ENCODE peak calls at places on chromosomes 5 and 9, in six cellular contexts. B is mesendoderm, T is IMR-90, E is H9, D is H1, Q is mesenchymal stem cell. P is an unnamed sample.

GRCh38 chr9:132946624-132947295 is 2.3 kb upstream of the TSC1 start:
- DNase-seq in B (peak), T (peak), E (peak), D (peak), Q (peak), P (peak)

GRCh38 chr9:38244971-38245370 is 147.5 kb upstream of the ALDH1B1 start:
- DNase-seq in B (no peak), T (no peak), E (no peak), D (no peak), Q (no peak), P (no peak)

GRCh38 chr9:77944556-77945261 is 86.9 kb downstream of the GNAQ start:
- DNase-seq in B (peak), T (no peak), E (no peak), D (no peak), Q (no peak), P (peak)

GRCh38 chr9:132141364-132141947 is 20.4 kb upstream of the NTNG2 start:
- DNase-seq in B (peak), T (no peak), E (no peak), D (no peak), Q (peak), P (peak)

GRCh38 chr5:150454492-150455229 is 5.1 kb upstream of the RPS14 start:
- DNase-seq in B (no peak), T (no peak), E (no peak), D (no peak), Q (no peak), P (no peak)

GRCh38 chr5:169226904-169227303 is 74.0 kb downstream of the SLIT3 start:
- DNase-seq in B (peak), T (no peak), E (no peak), D (no peak), Q (no peak), P (no peak)

GRCh38 chr9:128406848-128407391 is 13.7 kb upstream of the CERCAM start:
- DNase-seq in B (no peak), T (peak), E (no peak), D (no peak), Q (no peak), P (no peak)

GRCh38 chr9:70410368-70410767 is 4.1 kb downstream of the KLF9 start:
- DNase-seq in B (no peak), T (peak), E (no peak), D (no peak), Q (peak), P (no peak)

GRCh38 chr9:133569891-133570651 is 35.6 kb downstream of the ADAMTSL2 start:
- DNase-seq in B (peak), T (no peak), E (peak), D (no peak), Q (no peak), P (no peak)

GRCh38 chr5:133289686-133290367 is 238.0 kb downstream of the HSPA4 start:
- DNase-seq in B (no peak), T (no peak), E (no peak), D (no peak), Q (no peak), P (no peak)

GRCh38 chr9:89078860-89079259 is 87.6 kb downstream of the S1PR3 start:
- DNase-seq in B (no peak), T (peak), E (no peak), D (no peak), Q (peak), P (no peak)

GRCh38 chr5:141786700-141787099 is 91.5 kb downstream of the PCDH1 start:
- DNase-seq in B (no peak), T (no peak), E (no peak), D (no peak), Q (no peak), P (no peak)

GRCh38 chr9:81535542-81536241 is 153.7 kb downstream of the TLE1 start:
- DNase-seq in B (no peak), T (peak), E (no peak), D (no peak), Q (peak), P (peak)

GRCh38 chr5:81519217-81519905 is 125.4 kb upstream of the ACOT12 start:
- DNase-seq in B (no peak), T (no peak), E (no peak), D (no peak), Q (no peak), P (no peak)

GRCh38 chr5:77425998-77426659 is 66.0 kb downstream of the WDR41 start:
- DNase-seq in B (no peak), T (no peak), E (no peak), D (no peak), Q (no peak), P (no peak)

GRCh38 chr9:117782931-117783788 is 79.0 kb downstream of the TLR4 start:
- DNase-seq in B (peak), T (no peak), E (peak), D (peak), Q (peak), P (peak)

GRCh38 chr9:109452761-109453160 is 45.3 kb downstream of the PTPN3 start:
- DNase-seq in B (peak), T (peak), E (no peak), D (no peak), Q (peak), P (no peak)

GRCh38 chr5:67639311-67639710 is 442.7 kb upstream of the CD180 start:
- DNase-seq in B (peak), T (no peak), E (no peak), D (no peak), Q (no peak), P (no peak)

GRCh38 chr5:167049043-167049663 is 1242.3 kb upstream of the WWC1 start:
- DNase-seq in B (peak), T (no peak), E (peak), D (no peak), Q (peak), P (no peak)

GRCh38 chr9:69168709-69169217 is 5.3 kb upstream of the TJP2 start:
- DNase-seq in B (peak), T (peak), E (peak), D (no peak), Q (peak), P (no peak)

GRCh38 chr9:98228392-98229089 is 26.9 kb downstream of the TBC1D2 start:
- DNase-seq in B (no peak), T (no peak), E (no peak), D (no peak), Q (no peak), P (no peak)

GRCh38 chr5:90356612-90357011 is 52.9 kb downstream of the CETN3 start:
- DNase-seq in B (no peak), T (no peak), E (no peak), D (no peak), Q (no peak), P (no peak)

GRCh38 chr9:20236676-20237075 is 385.6 kb downstream of the MLLT3 start:
- DNase-seq in B (no peak), T (no peak), E (no peak), D (no peak), Q (no peak), P (no peak)

GRCh38 chr5:135669416-135669815 is 90.6 kb upstream of the CXCL14 start:
- DNase-seq in B (no peak), T (no peak), E (no peak), D (no peak), Q (no peak), P (no peak)

GRCh38 chr5:141821430-141821925 is 56.7 kb downstream of the PCDH1 start:
- DNase-seq in B (peak), T (peak), E (peak), D (no peak), Q (peak), P (no peak)

GRCh38 chr5:40052812-40053211 is 626.9 kb upstream of the PTGER4 start:
- DNase-seq in B (no peak), T (no peak), E (no peak), D (no peak), Q (no peak), P (no peak)

GRCh38 chr9:113558632-113559502 is 95.3 kb downstream of the RGS3 start:
- DNase-seq in B (no peak), T (peak), E (no peak), D (no peak), Q (peak), P (no peak)

DNA sequence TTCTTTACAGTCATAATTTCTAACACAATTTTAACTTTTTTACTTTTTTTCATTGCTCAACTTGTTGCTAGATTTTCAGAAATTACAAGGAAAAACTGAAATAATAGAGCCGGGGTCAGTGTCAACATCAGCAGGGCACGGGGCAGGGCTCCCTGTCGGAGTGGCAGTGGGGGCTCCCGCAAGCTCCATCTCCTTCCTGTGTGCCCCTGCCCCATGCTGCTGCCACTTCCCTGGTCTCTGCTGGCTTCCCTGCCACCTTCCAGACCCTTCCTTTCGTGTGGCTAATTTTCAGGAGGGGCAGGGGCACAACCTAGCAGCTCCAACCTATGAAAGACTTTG is 1.0 kb upstream of the EXOC3 start:
- DNase-seq in B (no peak), T (no peak), E (peak), D (no peak), Q (no peak), P (no peak)
- H4K8ac ChIP-seq in B (peak), T (peak), E (no peak), D (no peak), Q (no peak), P (no peak)

DNA sequence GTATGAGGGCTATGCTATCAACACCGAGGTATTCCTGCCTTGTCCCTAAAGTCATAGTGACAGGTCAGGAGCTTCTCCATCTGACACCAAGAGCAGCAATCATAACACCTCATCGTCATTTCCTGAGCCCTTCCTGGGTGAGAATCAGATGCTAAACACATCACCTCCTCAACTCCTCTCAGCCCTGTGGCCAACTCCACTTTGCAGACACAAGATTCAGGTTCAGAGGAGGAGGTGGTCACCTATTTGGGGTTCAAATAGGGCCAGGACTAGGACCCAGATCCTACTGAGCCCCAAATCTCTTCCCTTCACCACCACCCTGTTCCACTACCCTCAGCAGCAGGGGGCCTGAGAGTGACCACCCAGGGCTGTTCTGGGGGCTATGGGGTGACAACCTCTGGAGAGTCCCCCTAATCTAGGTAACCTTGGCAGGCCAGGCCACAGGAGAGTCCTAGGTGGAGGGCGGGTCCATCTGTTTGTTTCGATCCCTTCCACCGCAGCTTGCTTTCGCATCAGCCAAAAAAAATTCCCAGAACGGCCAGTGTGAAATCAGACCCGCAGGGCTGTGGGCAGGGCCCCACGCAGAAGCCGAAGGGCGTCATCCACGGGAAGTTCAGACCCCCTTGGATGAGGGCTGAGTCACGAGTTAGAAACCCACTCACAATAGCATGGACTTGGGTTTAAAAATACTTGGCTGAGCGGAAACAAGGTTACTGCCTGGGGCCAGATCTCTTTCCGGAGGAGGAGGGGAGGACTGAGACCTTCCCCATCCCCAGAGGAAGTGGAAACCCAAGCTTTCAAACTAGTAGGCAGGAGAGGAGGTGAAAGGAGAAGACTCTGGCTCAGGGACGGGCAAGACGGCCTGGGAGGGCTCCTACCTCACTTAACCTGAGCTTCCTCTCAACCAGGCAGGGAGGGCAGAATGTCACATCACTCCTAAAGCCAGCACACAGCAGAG is 8.7 kb downstream of the STK10 start:
- DNase-seq in B (peak), T (peak), E (peak), D (no peak), Q (peak), P (no peak)
- H4K8ac ChIP-seq in B (no peak), T (no peak), E (no peak), D (no peak), Q (peak), P (no peak)

GRCh38 chr9:136456257-136456656 is 16.6 kb upstream of the INPP5E start:
- DNase-seq in B (no peak), T (no peak), E (no peak), D (no peak), Q (no peak), P (no peak)
- H4K8ac ChIP-seq in B (no peak), T (no peak), E (no peak), D (no peak), Q (no peak), P (no peak)

GRCh38 chr5:72815580-72816296 is 723 bp upstream of the TNPO1 start:
- DNase-seq in B (no peak), T (no peak), E (no peak), D (no peak), Q (no peak), P (no peak)

GRCh38 chr5:72818866-72819534 is 2.5 kb downstream of the TNPO1 start:
- DNase-seq in B (peak), T (peak), E (peak), D (peak), Q (peak), P (peak)

GRCh38 chr5:72816297-72817075 is at the start of gene TNPO1:
- DNase-seq in B (peak), T (peak), E (peak), D (peak), Q (peak), P (peak)

GRCh38 chr5:72817639-72818266 is 1.3 kb downstream of the TNPO1 start:
- DNase-seq in B (no peak), T (no peak), E (no peak), D (no peak), Q (peak), P (no peak)

GRCh38 chr5:72817076-72817476 is 615 bp downstream of the TNPO1 start:
- DNase-seq in B (no peak), T (peak), E (peak), D (no peak), Q (peak), P (no peak)
- H4K8ac ChIP-seq in B (no peak), T (no peak), E (no peak), D (peak), Q (peak), P (no peak)

GRCh38 chr9:129469188-129469987 is 151.5 kb downstream of the C9orf50 start:
- DNase-seq in B (peak), T (no peak), E (peak), D (no peak), Q (no peak), P (peak)
- H4K8ac ChIP-seq in B (no peak), T (no peak), E (no peak), D (peak), Q (peak), P (no peak)

GRCh38 chr9:129463477-129463876 is 157.4 kb downstream of the C9orf50 start:
- DNase-seq in B (no peak), T (no peak), E (no peak), D (no peak), Q (no peak), P (no peak)
- H4K8ac ChIP-seq in B (no peak), T (no peak), E (no peak), D (no peak), Q (no peak), P (no peak)

DNA sequence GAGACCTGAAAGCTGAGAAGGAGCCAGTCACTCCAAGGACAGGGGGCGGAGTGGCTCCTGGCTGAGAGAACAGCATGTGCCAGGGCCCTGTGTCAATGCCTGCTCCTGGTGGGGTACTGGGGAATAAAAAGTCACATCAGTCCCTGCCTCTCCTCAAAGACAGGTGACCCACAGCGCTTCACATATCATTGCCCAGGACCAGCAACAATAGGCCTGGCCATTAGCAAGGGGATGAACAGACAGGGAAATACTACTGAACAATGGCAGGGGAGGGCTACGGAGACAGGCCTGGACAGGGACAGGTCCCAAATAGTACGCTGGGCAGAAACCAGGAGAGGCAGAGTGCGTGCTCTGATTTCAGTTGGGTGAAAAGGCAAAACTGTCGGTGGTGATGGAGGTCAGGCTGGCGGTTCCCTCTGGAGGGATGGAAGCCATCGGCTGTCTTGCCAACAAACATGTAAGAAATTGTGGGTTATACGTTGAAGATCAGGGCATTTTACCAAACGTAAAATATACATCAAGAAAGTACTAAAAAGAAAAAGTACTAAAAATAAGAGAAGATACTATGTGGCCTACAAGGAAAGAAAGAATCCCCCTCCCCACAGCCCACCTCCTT is 64.2 kb downstream of the C9orf50 start:
- DNase-seq in B (no peak), T (no peak), E (no peak), D (no peak), Q (no peak), P (no peak)
- H4K8ac ChIP-seq in B (no peak), T (peak), E (no peak), D (peak), Q (peak), P (no peak)

GRCh38 chr5:124438390-124439380 is 307.8 kb downstream of the ZNF608 start:
- DNase-seq in B (peak), T (no peak), E (peak), D (peak), Q (no peak), P (no peak)
- H4K8ac ChIP-seq in B (no peak), T (no peak), E (no peak), D (no peak), Q (no peak), P (no peak)